ENCODE peak calls at places on chromosomes 16 and 17, in five cellular contexts. H, O, Z, D and Q are unnamed samples.

GRCh38 chr17:42141382-42141781 is 13.4 kb downstream of the RAB5C start:
- DNase-seq in D (no peak), O (no peak), H (no peak), Z (no peak), Q (no peak)

GRCh38 chr16:65975049-65975708 is 391.3 kb upstream of the CDH5 start:
- DNase-seq in D (no peak), H (no peak), O (no peak), Z (peak), Q (no peak)

GRCh38 chr17:40443988-40444899 is 994 bp downstream of the IGFBP4 start:
- DNase-seq in D (no peak), O (no peak), Z (no peak), H (peak), Q (no peak)

GRCh38 chr17:41505836-41506767 is 690 bp upstream of the KRT13 start:
- DNase-seq in H (no peak), D (no peak), Z (no peak), O (no peak), Q (no peak)

GRCh38 chr16:69567031-69567680 is 1.4 kb downstream of the NFAT5 start:
- DNase-seq in O (no peak), H (no peak), D (no peak), Z (peak), Q (no peak)

GRCh38 chr16:72467157-72467759 is 295.3 kb upstream of the PMFBP1 start:
- DNase-seq in Z (peak), D (no peak), H (no peak), O (no peak), Q (no peak)

GRCh38 chr17:36133629-36134259 is 30.1 kb downstream of the CCL4 start:
- DNase-seq in Z (no peak), O (no peak), H (peak), D (no peak), Q (no peak)

GRCh38 chr17:76951375-76951905 is 83.2 kb downstream of the MGAT5B start:
- DNase-seq in D (no peak), H (no peak), Z (no peak), O (no peak), Q (no peak)

GRCh38 chr17:8120520-8121443 is 2.5 kb upstream of the ALOXE3 start:
- DNase-seq in D (peak), H (peak), O (no peak), Z (peak), Q (peak)

GRCh38 chr16:81996664-81997529 is 14.4 kb downstream of the SDR42E1 start:
- DNase-seq in D (no peak), O (no peak), H (no peak), Z (no peak), Q (no peak)

GRCh38 chr16:27053996-27054395 is 12.7 kb upstream of the C16orf82 start:
- DNase-seq in Z (no peak), D (no peak), O (no peak), H (no peak), Q (no peak)

GRCh38 chr16:77298638-77299360 is 99.6 kb downstream of the SYCE1L start:
- DNase-seq in Z (no peak), O (no peak), D (no peak), H (no peak), Q (no peak)

GRCh38 chr17:41907633-41908539 is 10.9 kb downstream of the ACLY start:
- DNase-seq in D (peak), Z (no peak), H (peak), O (no peak), Q (no peak)

GRCh38 chr16:27495191-27495590 is 54.5 kb downstream of the GTF3C1 start:
- DNase-seq in H (no peak), O (no peak), Z (no peak), D (no peak), Q (no peak)

GRCh38 chr17:40177275-40177874 is at the start of gene RAPGEFL1:
- DNase-seq in D (peak), H (peak), O (peak), Z (peak), Q (no peak)

GRCh38 chr16:83475108-83475507 is 332.7 kb upstream of the HSBP1 start:
- DNase-seq in O (no peak), H (no peak), Z (no peak), D (no peak), Q (peak)

GRCh38 chr17:17189559-17189958 is 16.6 kb downstream of the PLD6 start:
- DNase-seq in D (no peak), O (no peak), H (no peak), Z (no peak), Q (no peak)

GRCh38 chr17:9902116-9902515 is 3.0 kb downstream of the RCVRN start:
- DNase-seq in O (no peak), Z (no peak), D (no peak), H (no peak), Q (no peak)

GRCh38 chr17:36993227-36993626 is 44.5 kb downstream of the AATF start:
- DNase-seq in H (no peak), Z (no peak), D (no peak), O (no peak), Q (no peak)

GRCh38 chr17:47243737-47244598 is 9.7 kb upstream of the ITGB3 start:
- DNase-seq in O (no peak), H (no peak), Z (no peak), D (no peak), Q (no peak)

GRCh38 chr17:1109606-1110523 is 69.9 kb downstream of the ABR start:
- DNase-seq in O (no peak), D (peak), Z (peak), H (peak), Q (no peak)

GRCh38 chr17:81394377-81394747 is 895 bp upstream of the BAHCC1 start:
- DNase-seq in Z (no peak), H (no peak), D (no peak), O (no peak), Q (no peak)

GRCh38 chr17:81394831-81395599 is at the start of gene BAHCC1:
- DNase-seq in O (peak), Z (peak), H (peak), D (peak), Q (peak)

GRCh38 chr17:81391964-81392908 is 3.0 kb upstream of the BAHCC1 start:
- DNase-seq in O (no peak), Z (no peak), H (peak), D (no peak), Q (no peak)

GRCh38 chr17:81392909-81393654 is 2.2 kb upstream of the BAHCC1 start:
- DNase-seq in O (no peak), H (no peak), Z (no peak), D (no peak), Q (no peak)

DNA sequence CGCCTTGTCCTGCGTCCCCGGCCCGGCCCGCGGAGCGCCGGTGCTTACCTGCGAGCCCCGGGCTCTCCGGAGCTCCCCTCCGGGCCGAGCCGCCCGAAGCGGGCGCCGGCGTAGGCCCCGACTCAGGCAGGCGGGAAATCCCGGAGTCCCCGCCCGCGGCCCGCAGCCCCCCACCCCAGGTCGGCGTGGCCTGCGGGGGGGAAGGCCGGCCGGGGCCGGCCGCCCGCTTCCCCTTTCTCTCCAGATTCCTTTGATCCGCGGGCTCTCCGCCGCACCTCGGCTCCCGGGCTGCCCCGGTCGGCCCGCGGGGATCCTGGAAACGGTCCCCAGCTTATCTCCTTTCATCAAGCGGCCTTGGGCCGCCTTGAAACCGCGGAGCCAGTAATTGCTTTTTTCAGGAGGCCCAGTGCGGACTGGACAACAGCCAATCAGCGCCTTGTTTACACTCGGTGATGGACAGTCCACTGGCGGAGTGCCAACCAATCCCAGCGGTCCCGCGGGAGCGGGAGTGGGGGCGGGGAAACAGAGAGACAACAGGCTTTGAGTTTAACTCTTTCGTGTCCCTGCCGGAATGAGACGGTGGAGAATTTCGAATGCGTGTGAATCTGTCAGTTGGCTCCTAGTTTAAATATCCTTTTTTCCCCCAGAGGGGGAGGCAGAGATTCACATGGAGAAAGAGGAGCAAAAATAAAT is 1.4 kb upstream of the BAHCC1 start:
- DNase-seq in Z (peak), H (peak), D (peak), O (peak), Q (peak)
- TF ChIP-seq CTCF in Z (no peak), H (no peak), D (no peak), O (no peak), Q (peak)

GRCh38 chr17:74860229-74860998 is 729 bp upstream of the GRIN2C start:
- DNase-seq in H (no peak), Z (no peak), O (no peak), D (no peak), Q (no peak)

GRCh38 chr17:74860999-74861553 is 1.4 kb upstream of the GRIN2C start:
- DNase-seq in D (no peak), Z (no peak), H (no peak), O (no peak), Q (no peak)

GRCh38 chr17:74861554-74862107 is 1.9 kb upstream of the GRIN2C start:
- DNase-seq in O (no peak), H (no peak), D (no peak), Z (no peak), Q (no peak)

GRCh38 chr17:74858672-74859438 is 830 bp downstream of the GRIN2C start:
- DNase-seq in O (no peak), Z (no peak), H (no peak), D (no peak), Q (no peak)

GRCh38 chr17:74859439-74860228 is at the start of gene GRIN2C:
- DNase-seq in D (no peak), H (no peak), Z (no peak), O (no peak), Q (no peak)
- TF ChIP-seq CTCF in D (peak), H (no peak), Z (peak), O (no peak), Q (peak)

DNA sequence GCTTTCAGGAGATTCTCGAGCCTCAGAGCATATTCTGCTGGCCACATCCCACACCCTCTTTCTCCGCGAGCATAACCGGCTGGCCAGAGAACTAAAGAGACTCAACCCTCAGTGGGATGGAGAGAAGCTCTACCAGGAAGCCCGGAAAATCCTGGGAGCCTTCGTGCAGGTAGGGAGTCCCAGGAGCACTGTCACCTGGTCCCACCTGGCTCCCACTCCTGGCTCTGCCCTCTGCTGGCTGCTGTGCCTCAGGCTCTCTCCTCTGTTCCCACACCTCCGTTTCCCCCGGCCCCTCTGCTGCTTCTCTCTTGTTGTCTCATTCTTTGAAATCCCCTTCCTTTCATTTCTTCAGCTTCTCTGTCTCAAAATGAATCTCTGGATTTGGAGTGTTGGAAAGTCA is 16.4 kb downstream of the LPO start:
- DNase-seq in D (no peak), H (no peak), Z (no peak), O (no peak), Q (peak)
- TF ChIP-seq CTCF in D (peak), H (no peak), Z (no peak), O (no peak), Q (no peak)

GRCh38 chr16:88676502-88677242 is 9.6 kb downstream of the SNAI3 start:
- DNase-seq in O (no peak), D (no peak), Z (no peak), H (no peak), Q (no peak)

GRCh38 chr16:88669986-88670385 is 7.1 kb upstream of the MVD start:
- DNase-seq in D (no peak), O (no peak), Z (no peak), H (no peak), Q (no peak)

GRCh38 chr16:88671806-88672205 is 8.9 kb upstream of the MVD start:
- DNase-seq in O (no peak), H (no peak), Z (no peak), D (no peak), Q (no peak)

GRCh38 chr16:88673685-88674398 is 11.0 kb upstream of the MVD start:
- DNase-seq in Z (peak), O (no peak), D (no peak), H (no peak), Q (no peak)

DNA sequence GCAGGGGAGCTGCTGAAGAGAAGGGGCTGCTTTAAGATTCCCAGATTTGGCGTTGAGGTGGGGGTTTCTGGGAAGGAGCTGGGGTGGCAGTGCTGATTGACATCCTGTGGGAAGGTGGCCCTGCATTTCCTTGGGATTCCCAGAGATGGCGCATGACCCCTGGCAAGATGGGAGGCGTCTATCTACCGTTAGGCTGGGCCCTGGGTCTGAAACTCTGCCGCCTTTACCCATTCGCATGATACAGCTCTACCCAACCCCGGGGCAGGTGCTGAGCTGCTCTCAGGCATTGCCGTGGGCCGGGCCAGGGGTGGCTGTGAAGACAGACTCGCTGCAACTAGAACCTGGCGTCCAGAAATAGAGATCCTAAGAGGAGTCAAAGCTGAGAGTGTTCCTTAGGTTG is 9.9 kb upstream of the MVD start:
- DNase-seq in D (no peak), O (no peak), H (no peak), Z (no peak), Q (no peak)
- TF ChIP-seq CTCF in D (peak), O (no peak), H (peak), Z (no peak), Q (peak)

DNA sequence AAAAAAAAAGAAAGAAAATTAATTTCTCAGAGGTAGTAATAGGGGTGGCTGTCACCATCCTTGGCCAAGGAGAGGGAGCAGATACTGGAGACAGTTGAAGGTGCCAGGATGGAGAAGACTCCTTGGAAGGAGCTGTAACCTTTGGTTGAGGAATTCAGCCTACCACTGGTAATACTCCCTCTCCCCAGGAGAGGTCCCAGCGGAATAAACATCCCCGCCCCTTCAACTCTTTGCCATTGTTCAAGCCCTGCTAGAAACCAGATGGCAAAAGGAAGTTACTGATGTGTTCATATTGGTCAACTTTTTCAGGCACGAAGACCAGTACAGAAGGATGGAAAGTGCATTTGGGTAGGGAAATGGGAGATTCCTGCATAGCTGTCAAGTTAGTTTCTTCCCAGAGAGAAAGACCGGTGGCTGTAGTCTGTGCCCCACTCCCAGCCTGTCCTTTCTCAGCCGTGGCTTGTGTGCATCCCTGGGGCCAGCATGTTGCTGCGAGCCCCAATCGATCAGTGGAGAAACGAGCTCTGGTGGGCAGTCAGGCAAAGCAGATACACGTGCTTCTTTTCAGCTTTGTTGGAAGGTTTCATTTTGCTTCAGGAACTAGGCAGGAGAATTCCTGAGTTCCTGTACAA is 612.1 kb downstream of the MAF start:
- DNase-seq in Z (no peak), O (no peak), H (no peak), D (no peak), Q (no peak)
- TF ChIP-seq CTCF in Z (no peak), O (no peak), H (no peak), D (peak), Q (no peak)

GRCh38 chr17:14294876-14295275 is 6.0 kb upstream of the HS3ST3B1 start:
- DNase-seq in Z (no peak), D (no peak), O (no peak), H (no peak), Q (peak)
- TF ChIP-seq CTCF in Z (no peak), D (no peak), O (no peak), H (no peak), Q (no peak)

DNA sequence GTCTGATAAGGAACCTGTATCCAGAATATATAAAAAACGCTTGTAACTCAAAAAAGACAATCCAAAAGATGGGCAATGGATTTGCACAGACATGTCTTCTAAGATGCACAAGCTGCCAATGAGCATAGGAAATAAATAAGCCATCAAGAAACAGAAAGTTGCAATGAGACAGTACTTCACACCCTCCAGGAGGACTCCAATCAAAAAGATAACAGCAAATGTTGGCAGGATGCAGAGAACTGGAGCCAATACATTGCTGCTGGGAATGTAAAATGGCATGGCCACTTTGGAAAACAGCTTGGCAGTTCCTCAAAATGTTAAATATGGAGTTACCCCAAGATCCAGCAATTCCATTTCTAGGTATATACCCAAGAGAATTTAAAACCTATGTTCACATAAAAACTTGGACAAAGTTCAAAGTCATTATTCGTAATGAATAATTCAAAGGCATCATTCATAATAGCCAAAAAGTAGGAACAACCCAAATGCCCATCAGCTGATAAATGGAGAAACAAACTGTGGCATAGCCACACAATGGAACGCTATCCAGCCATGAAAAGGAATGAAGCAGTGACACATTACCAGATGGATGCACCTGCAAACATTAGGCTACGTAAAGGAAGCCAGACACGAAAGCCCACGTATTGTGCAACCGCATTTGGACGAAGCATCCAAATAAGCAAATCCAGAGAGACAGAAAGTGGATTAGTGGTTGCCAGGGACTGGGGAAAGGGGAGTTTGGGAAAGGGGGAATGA is 25.6 kb downstream of the GGA2 start:
- DNase-seq in O (no peak), Z (no peak), H (no peak), D (no peak), Q (no peak)
- TF ChIP-seq CTCF in O (no peak), Z (no peak), H (no peak), D (no peak), Q (no peak)

GRCh38 chr17:62392908-62393307 is 12.6 kb downstream of the EFCAB3 start:
- DNase-seq in H (no peak), D (no peak), Z (no peak), O (no peak), Q (no peak)

GRCh38 chr17:62398891-62399290 is 18.5 kb downstream of the EFCAB3 start:
- DNase-seq in Z (no peak), H (no peak), D (no peak), O (no peak), Q (no peak)
- TF ChIP-seq CTCF in Z (no peak), H (no peak), D (no peak), O (no peak), Q (no peak)